ENCODE peak calls at places on chromosomes 2 and 18, in six cellular contexts. N is OCI-LY7, M is thoracic aorta, U is AG04450, P is H1, V is aorta. A is an unnamed sample.
A peak's percentile ranks its signal among the peaks of the same experiment; 100 is the strongest.

GRCh38 chr2:219126555-219126954 is 34.1 kb downstream of the NHEJ1 start:
- DNase-seq in N (no peak), M (no peak), U (no peak), P (no peak), V (no peak), A (no peak)

GRCh38 chr2:19733951-19734425 is 167.8 kb downstream of the TTC32 start:
- DNase-seq in N (no peak), M (no peak), U (no peak), P (no peak), V (no peak), A (no peak)

GRCh38 chr18:68721681-68722583 is 7.0 kb upstream of the TMX3 start:
- DNase-seq in N (no peak), M (no peak), U (no peak), P (no peak), V (no peak), A (no peak)

GRCh38 chr18:60693426-60693825 is 320.9 kb upstream of the MC4R start:
- DNase-seq in N (no peak), M (no peak), U (no peak), P (no peak), V (no peak), A (no peak)

GRCh38 chr18:48073231-48073930 is 142.9 kb upstream of the SMAD2 start:
- DNase-seq in N (no peak), M (no peak), U (no peak), P (no peak), V (no peak), A (no peak)

GRCh38 chr2:203656522-203657287 is 49.7 kb upstream of the CD28 start:
- DNase-seq in N (peak; percentile 67), M (no peak), U (no peak), P (no peak), V (peak; percentile 68), A (peak; percentile 76)

GRCh38 chr2:217954971-217955740 is 47.6 kb downstream of the TNS1 start:
- DNase-seq in N (no peak), M (no peak), U (no peak), P (no peak), V (no peak), A (no peak)

GRCh38 chr2:215356948-215357461 is 45.1 kb downstream of the ATIC start:
- DNase-seq in N (no peak), M (no peak), U (no peak), P (no peak), V (no peak), A (no peak)

GRCh38 chr2:30191831-30192271 is 39.5 kb upstream of the LBH start:
- DNase-seq in N (no peak), M (no peak), U (no peak), P (no peak), V (no peak), A (no peak)

GRCh38 chr2:96832751-96833507 is 10.9 kb downstream of the ANKRD23 start:
- DNase-seq in N (peak; percentile 61), M (no peak), U (peak; percentile 11), P (no peak), V (peak; percentile 87), A (peak; percentile 85)

GRCh38 chr2:240645346-240646060 is 20.2 kb downstream of the GPR35 start:
- DNase-seq in N (no peak), M (no peak), U (no peak), P (no peak), V (peak; percentile 51), A (no peak)

GRCh38 chr2:170145675-170146432 is 32.1 kb upstream of the MYO3B start:
- DNase-seq in N (no peak), M (no peak), U (no peak), P (no peak), V (no peak), A (no peak)

GRCh38 chr2:20509766-20510490 is 63.1 kb downstream of the RHOB start:
- DNase-seq in N (no peak), M (no peak), U (no peak), P (peak; percentile 31), V (no peak), A (no peak)

GRCh38 chr2:144198116-144198515 is 321.8 kb downstream of the ZEB2 start:
- DNase-seq in N (no peak), M (no peak), U (no peak), P (no peak), V (no peak), A (no peak)

GRCh38 chr2:25832897-25833296 is 45.4 kb downstream of the ASXL2 start:
- DNase-seq in N (no peak), M (no peak), U (no peak), P (no peak), V (no peak), A (no peak)

GRCh38 chr2:134154269-134154668 is 99.6 kb upstream of the MGAT5 start:
- DNase-seq in N (peak; percentile 16), M (no peak), U (no peak), P (no peak), V (no peak), A (peak; percentile 61)

GRCh38 chr18:78732273-78733210 is 247.1 kb upstream of the SALL3 start:
- DNase-seq in N (no peak), M (no peak), U (no peak), P (no peak), V (peak; percentile 62), A (no peak)

GRCh38 chr18:78728301-78729098 is 251.1 kb upstream of the SALL3 start:
- DNase-seq in N (no peak), M (no peak), U (no peak), P (no peak), V (peak; percentile 25), A (no peak)

GRCh38 chr18:78731423-78732032 is 248.1 kb upstream of the SALL3 start:
- DNase-seq in N (no peak), M (no peak), U (no peak), P (no peak), V (peak; percentile 57), A (no peak)

GRCh38 chr18:78729099-78729467 is 250.5 kb upstream of the SALL3 start:
- DNase-seq in N (no peak), M (no peak), U (no peak), P (no peak), V (peak; percentile 57), A (no peak)

GRCh38 chr18:78730564-78731422 is 248.8 kb upstream of the SALL3 start:
- DNase-seq in N (no peak), M (no peak), U (no peak), P (no peak), V (peak; percentile 70), A (no peak)
- H3K9me3 ChIP-seq in N (no peaks in the 10 kb centered on the region), M (no peaks in the 10 kb centered on the region), U (peaks cover 93% of the 10 kb centered on the region), P (no peaks in the 10 kb centered on the region), V (no peaks in the 10 kb centered on the region), A (no peaks in the 10 kb centered on the region)

GRCh38 chr2:17851731-17852585 is 26.5 kb upstream of the KCNS3 start:
- DNase-seq in N (peak; percentile 61), M (no peak), U (peak; percentile 34), P (no peak), V (peak; percentile 79), A (peak; percentile 36)

GRCh38 chr2:17853799-17854198 is 24.7 kb upstream of the KCNS3 start:
- DNase-seq in N (no peak), M (no peak), U (no peak), P (no peak), V (no peak), A (no peak)

GRCh38 chr2:17858064-17858463 is 20.4 kb upstream of the KCNS3 start:
- DNase-seq in N (no peak), M (no peak), U (no peak), P (no peak), V (no peak), A (no peak)

DNA sequence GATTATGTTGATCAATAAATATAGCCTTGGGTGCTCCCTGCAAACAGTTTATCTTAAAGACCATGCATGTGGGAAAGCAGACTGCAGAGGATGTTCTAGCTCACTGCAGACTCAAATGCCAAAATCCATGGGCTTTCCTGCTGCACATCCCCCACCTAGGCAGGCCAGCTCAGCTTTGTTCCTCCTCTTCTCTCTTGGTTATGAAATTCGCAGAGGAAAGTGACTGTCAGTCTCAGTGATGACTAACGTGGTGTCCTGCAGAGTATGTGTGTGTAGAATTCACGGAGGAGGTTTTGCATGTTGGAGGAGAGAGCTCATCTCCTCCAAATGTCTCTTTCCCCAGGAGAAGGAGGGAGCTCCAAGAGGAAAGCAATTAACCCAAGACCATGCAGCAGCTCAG is 21.5 kb upstream of the KCNS3 start:
- DNase-seq in N (no peak), M (no peak), U (no peak), P (no peak), V (no peak), A (no peak)
- H3K4me3 ChIP-seq in N (no peak overlapping the region), M (no peak overlapping the region), U (no peak overlapping the region), P (no peak overlapping the region), V (no peak overlapping the region), A (no peak overlapping the region)

GRCh38 chr2:112087346-112088020 is 32.4 kb downstream of the TMEM87B start:
- DNase-seq in N (peak; percentile 51), M (no peak), U (no peak), P (no peak), V (no peak), A (no peak)
- H3K9me3 ChIP-seq in N (no peaks in the 10 kb centered on the region), M (no peaks in the 10 kb centered on the region), U (no peaks in the 10 kb centered on the region), P (no peaks in the 10 kb centered on the region), V (no peaks in the 10 kb centered on the region), A (no peaks in the 10 kb centered on the region)

GRCh38 chr18:35252466-35252865 is 11.6 kb downstream of the ZNF397 start:
- DNase-seq in N (no peak), M (no peak), U (no peak), P (no peak), V (no peak), A (no peak)
- H3K4me3 ChIP-seq in N (no peak overlapping the region), M (no peak overlapping the region), U (no peak overlapping the region), P (no peak overlapping the region), V (no peak overlapping the region), A (no peak overlapping the region)

DNA sequence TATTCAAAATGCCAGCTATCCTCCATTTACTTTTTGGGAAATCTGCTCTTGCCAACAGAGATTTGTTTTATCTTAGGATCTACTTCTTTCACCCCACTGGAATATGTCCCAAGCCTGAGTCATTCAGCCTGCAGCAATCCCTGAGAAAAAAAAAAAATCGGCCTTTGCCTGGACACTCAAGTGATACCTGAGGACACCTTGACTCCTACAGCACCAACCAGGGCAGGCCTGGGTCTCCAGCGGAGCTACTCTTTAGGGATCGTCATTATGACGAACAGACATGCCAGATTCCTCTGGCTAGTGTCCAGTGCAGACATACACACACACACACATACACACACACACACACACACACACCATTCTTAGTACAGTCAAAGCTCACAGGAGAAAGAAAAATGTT is 2.2 kb upstream of the UGT1A6 start:
- DNase-seq in N (no peak), M (no peak), U (no peak), P (no peak), V (no peak), A (no peak)
- H3K9me3 ChIP-seq in N (no peaks in the 10 kb centered on the region), M (no peaks in the 10 kb centered on the region), U (no peaks in the 10 kb centered on the region), P (peaks cover 2% of the 10 kb centered on the region), V (no peaks in the 10 kb centered on the region), A (no peaks in the 10 kb centered on the region)